ENCODE peak calls at places on chromosome 4, in nine cellular contexts. T, Q, E, P, O, U, J, G and H are unnamed samples.

GRCh38 chr4:38605794-38606586 is 58.0 kb upstream of the KLF3 start:
- DNase-seq in G (no peak), O (no peak), U (no peak), Q (peak; percentile 59), E (no peak), T (no peak), P (no peak), J (no peak), H (no peak)

GRCh38 chr4:59869056-59869455 is 1331.1 kb upstream of the ADGRL3 start:
- DNase-seq in Q (no peak), T (no peak), P (no peak), J (no peak), G (no peak), E (no peak), U (no peak), O (no peak), H (no peak)

GRCh38 chr4:18479825-18480224 is 458.3 kb upstream of the LCORL start:
- DNase-seq in E (no peak), Q (no peak), G (no peak), U (no peak), J (no peak), P (no peak), O (no peak), T (no peak), H (no peak)

GRCh38 chr4:145898926-145899531 is 39.6 kb downstream of the ZNF827 start:
- DNase-seq in P (no peak), G (no peak), Q (no peak), O (no peak), T (no peak), J (no peak), U (no peak), E (no peak), H (no peak)

GRCh38 chr4:67401902-67402301 is 143.4 kb downstream of the CENPC start:
- DNase-seq in G (no peak), P (no peak), E (no peak), T (no peak), Q (no peak), U (no peak), J (no peak), O (no peak), H (no peak)

GRCh38 chr4:4689694-4690440 is 148.0 kb upstream of the STX18 start:
- DNase-seq in E (no peak), J (no peak), P (no peak), U (no peak), T (no peak), Q (no peak), O (no peak), G (no peak), H (no peak)

GRCh38 chr4:73817341-73817740 is 19.1 kb upstream of the CXCL6 start:
- DNase-seq in E (no peak), P (no peak), O (no peak), J (no peak), T (no peak), Q (peak; percentile 16), G (no peak), U (no peak), H (no peak)

GRCh38 chr4:141248029-141248428 is 27.3 kb downstream of the ZNF330 start:
- DNase-seq in U (no peak), T (no peak), E (no peak), O (peak; percentile 65), G (peak; percentile 21), P (no peak), J (no peak), Q (no peak), H (no peak)

GRCh38 chr4:66564901-66565648 is 894.8 kb upstream of the EPHA5 start:
- DNase-seq in P (no peak), U (no peak), Q (no peak), O (peak; percentile 57), E (no peak), T (no peak), G (peak; percentile 99), J (no peak), H (no peak)

GRCh38 chr4:136754810-136755530 is 777.3 kb downstream of the PCDH18 start:
- DNase-seq in O (no peak), P (no peak), E (no peak), T (no peak), Q (no peak), J (no peak), G (no peak), U (no peak), H (no peak)

GRCh38 chr4:98775672-98776071 is 117.3 kb upstream of the TSPAN5 start:
- DNase-seq in U (no peak), Q (no peak), G (no peak), E (no peak), O (no peak), T (no peak), P (no peak), J (no peak), H (no peak)

GRCh38 chr4:168524006-168524405 is 27.2 kb downstream of the PALLD start:
- DNase-seq in J (no peak), G (peak; percentile 61), T (no peak), P (peak; percentile 67), O (no peak), Q (no peak), U (no peak), E (no peak), H (no peak)

GRCh38 chr4:86963697-86964096 is 28.9 kb downstream of the AFF1 start:
- DNase-seq in O (no peak), U (no peak), T (no peak), P (no peak), J (no peak), G (peak; percentile 35), E (no peak), Q (no peak), H (no peak)

GRCh38 chr4:17576932-17577659 is at the start of gene LAP3:
- DNase-seq in P (peak; percentile 76), Q (peak; percentile 67), J (peak; percentile 81), O (peak; percentile 81), E (peak; percentile 71), G (peak; percentile 94), T (peak; percentile 68), U (peak; percentile 99), H (peak; percentile 100)

GRCh38 chr4:20572976-20573375 is 127.3 kb upstream of the PACRGL start:
- DNase-seq in J (no peak), U (no peak), Q (no peak), G (no peak), T (no peak), P (no peak), E (no peak), O (no peak), H (no peak)

GRCh38 chr4:44722001-44722400 is 4.4 kb downstream of the GNPDA2 start:
- DNase-seq in Q (no peak), U (no peak), P (no peak), T (no peak), G (no peak), J (no peak), O (no peak), E (no peak), H (no peak)

GRCh38 chr4:51930557-51930956 is 87.6 kb downstream of the DCUN1D4 start:
- DNase-seq in O (no peak), E (no peak), T (no peak), U (no peak), J (no peak), Q (no peak), P (no peak), G (no peak), H (no peak)

GRCh38 chr4:186775867-186776266 is 52.2 kb upstream of the FAT1 start:
- DNase-seq in E (no peak), G (no peak), T (no peak), P (no peak), O (no peak), Q (no peak), J (no peak), U (no peak), H (no peak)

GRCh38 chr4:150368667-150369066 is 213.3 kb upstream of the MAB21L2 start:
- DNase-seq in O (no peak), J (peak; percentile 29), P (peak; percentile 29), G (no peak), T (no peak), Q (peak; percentile 53), U (no peak), E (peak; percentile 26), H (no peak)

GRCh38 chr4:14871676-14872430 is 130.4 kb upstream of the CPEB2 start:
- DNase-seq in Q (no peak), G (no peak), J (no peak), P (no peak), E (no peak), T (no peak), U (peak; percentile 23), O (no peak), H (peak; percentile 7)

GRCh38 chr4:150181536-150181935 is 103.3 kb downstream of the DCLK2 start:
- DNase-seq in U (no peak), P (peak; percentile 20), J (no peak), T (no peak), E (no peak), G (no peak), Q (no peak), O (no peak), H (no peak)

GRCh38 chr4:110850461-110851447 is 227.9 kb upstream of the PITX2 start:
- DNase-seq in G (no peak), E (no peak), J (no peak), U (no peak), Q (no peak), P (no peak), T (no peak), O (no peak), H (no peak)

GRCh38 chr4:102352774-102353173 is 7.5 kb upstream of the SLC39A8 start:
- DNase-seq in Q (no peak), T (no peak), E (no peak), J (no peak), G (no peak), P (no peak), O (no peak), U (no peak), H (no peak)

GRCh38 chr4:40333921-40334352 is 1.2 kb upstream of the CHRNA9 start:
- DNase-seq in G (peak; percentile 82), P (no peak), U (no peak), J (no peak), O (no peak), Q (peak; percentile 49), T (peak; percentile 35), E (no peak), H (no peak)

GRCh38 chr4:24551492-24552330 is 32.6 kb downstream of the DHX15 start:
- DNase-seq in T (no peak), E (no peak), Q (no peak), P (no peak), U (no peak), O (no peak), J (no peak), G (peak; percentile 45), H (no peak)

GRCh38 chr4:180950377-180950776 is 1292.8 kb upstream of the TENM3 start:
- DNase-seq in E (no peak), U (no peak), P (no peak), O (no peak), J (no peak), Q (no peak), T (no peak), G (no peak), H (no peak)

GRCh38 chr4:137378393-137379290 is 153.7 kb downstream of the PCDH18 start:
- DNase-seq in P (peak; percentile 81), T (no peak), O (no peak), G (no peak), J (no peak), Q (no peak), E (no peak), U (no peak), H (no peak)

GRCh38 chr4:6368096-6368495 is 98.4 kb downstream of the WFS1 start:
- DNase-seq in E (no peak), G (no peak), J (no peak), U (no peak), O (no peak), Q (no peak), P (no peak), T (no peak), H (no peak)